ENCODE peak calls at places on chromosomes 7 and 10, in ten cellular contexts. Z, X, E, M, F, W, P, A, L and D are unnamed samples.
A peak's percentile ranks its signal among the peaks of the same experiment; 100 is the strongest.

GRCh38 chr7:151085329-151085690 is 965 bp upstream of the AGAP3 start:
- DNase-seq in Z (peak; percentile 50), X (no peak), E (peak; percentile 37), M (no peak), F (no peak), W (no peak), P (no peak), A (no peak), L (no peak), D (no peak)

GRCh38 chr7:51019231-51019844 is 236.6 kb upstream of the GRB10 start:
- DNase-seq in Z (no peak), X (no peak), E (no peak), M (peak; percentile 34), F (no peak), W (no peak), P (no peak), A (no peak), L (peak; percentile 29), D (no peak)

GRCh38 chr7:115037128-115037802 is 115.4 kb downstream of the MDFIC start:
- DNase-seq in Z (no peak), X (no peak), E (no peak), M (no peak), F (no peak), W (no peak), P (no peak), A (no peak), L (no peak), D (no peak)

GRCh38 chr7:35792472-35793224 is 8.2 kb upstream of the SEPTIN7 start:
- DNase-seq in Z (no peak), X (no peak), E (no peak), M (no peak), F (no peak), W (no peak), P (no peak), A (no peak), L (no peak), D (no peak)

GRCh38 chr10:94239696-94240095 is 123.0 kb downstream of the NOC3L start:
- DNase-seq in Z (peak; percentile 17), X (no peak), E (no peak), M (no peak), F (no peak), W (no peak), P (no peak), A (no peak), L (no peak), D (no peak)

GRCh38 chr10:88008866-88009470 is 145.5 kb downstream of the PTEN start:
- DNase-seq in Z (no peak), X (no peak), E (no peak), M (no peak), F (no peak), W (no peak), P (peak; percentile 7), A (no peak), L (no peak), D (no peak)

GRCh38 chr10:113549856-113550255 is 3.0 kb upstream of the HABP2 start:
- DNase-seq in Z (no peak), X (no peak), E (no peak), M (no peak), F (no peak), W (no peak), P (no peak), A (no peak), L (no peak), D (no peak)

GRCh38 chr7:111113263-111114017 is 22.5 kb downstream of the LRRN3 start:
- DNase-seq in Z (no peak), X (no peak), E (no peak), M (no peak), F (no peak), W (peak; percentile 29), P (peak; percentile 12), A (no peak), L (no peak), D (no peak)

GRCh38 chr10:131726460-131726861 is 174.3 kb upstream of the PPP2R2D start:
- DNase-seq in Z (no peak), X (peak; percentile 43), E (peak; percentile 78), M (no peak), F (no peak), W (peak; percentile 24), P (no peak), A (peak; percentile 35), L (no peak), D (peak; percentile 77)

GRCh38 chr7:157969995-157970394 is 617.6 kb downstream of the PTPRN2 start:
- DNase-seq in Z (no peak), X (no peak), E (no peak), M (no peak), F (no peak), W (no peak), P (no peak), A (no peak), L (no peak), D (no peak)

GRCh38 chr7:45192546-45193177 is 35.1 kb downstream of the RAMP3 start:
- DNase-seq in Z (no peak), X (no peak), E (no peak), M (no peak), F (no peak), W (no peak), P (no peak), A (no peak), L (no peak), D (no peak)

GRCh38 chr10:124621637-124622036 is 122.5 kb downstream of the FAM53B start:
- DNase-seq in Z (no peak), X (no peak), E (no peak), M (no peak), F (no peak), W (no peak), P (no peak), A (no peak), L (no peak), D (no peak)

GRCh38 chr10:124618674-124619073 is 125.5 kb downstream of the FAM53B start:
- DNase-seq in Z (no peak), X (no peak), E (no peak), M (no peak), F (no peak), W (no peak), P (no peak), A (no peak), L (no peak), D (no peak)

GRCh38 chr10:124619802-124620490 is 124.2 kb downstream of the FAM53B start:
- DNase-seq in Z (no peak), X (no peak), E (peak; percentile 69), M (no peak), F (no peak), W (no peak), P (no peak), A (no peak), L (no peak), D (no peak)

GRCh38 chr10:124616836-124617130 is 127.4 kb downstream of the FAM53B start:
- DNase-seq in Z (no peak), X (no peak), E (no peak), M (no peak), F (no peak), W (no peak), P (no peak), A (no peak), L (no peak), D (no peak)

DNA sequence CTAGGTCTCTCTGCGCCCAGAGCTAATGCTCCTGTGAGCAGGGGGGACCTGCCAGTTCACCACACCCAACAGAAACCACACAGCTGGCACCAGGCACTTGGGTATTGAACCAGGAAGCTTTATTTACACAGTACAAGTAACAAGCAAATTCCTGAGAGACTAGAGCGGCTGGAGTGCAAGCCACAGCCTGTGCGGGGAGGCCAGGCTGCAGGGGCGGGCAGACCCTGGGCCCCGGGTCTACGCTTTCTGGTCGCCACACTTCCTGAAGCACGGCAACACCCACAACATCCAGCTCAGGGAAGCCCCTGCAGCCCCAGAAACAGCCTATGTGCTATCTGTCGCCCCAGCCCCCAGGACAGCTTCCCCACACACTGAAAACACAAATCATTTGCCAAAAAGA is 125.0 kb downstream of the FAM53B start:
- DNase-seq in Z (no peak), X (peak; percentile 76), E (no peak), M (no peak), F (no peak), W (no peak), P (no peak), A (peak; percentile 85), L (no peak), D (no peak)
- TF ChIP-seq EP300 in Z (no peak), X (no peak), E (no peak), M (no peak), F (no peak), W (no peak), P (no peak), A (no peak), L (no peak), D (no peak)

GRCh38 chr10:24590697-24591457 is 132.8 kb downstream of the ARHGAP21 start:
- DNase-seq in Z (no peak), X (no peak), E (no peak), M (no peak), F (no peak), W (no peak), P (no peak), A (no peak), L (no peak), D (no peak)
- H3K4me1 ChIP-seq in Z (no peaks in the 10 kb centered on the region), X (no peaks in the 10 kb centered on the region), E (no peaks in the 10 kb centered on the region), M (no peaks in the 10 kb centered on the region), F (no peaks in the 10 kb centered on the region), W (no peaks in the 10 kb centered on the region), P (no peaks in the 10 kb centered on the region), A (no peaks in the 10 kb centered on the region), L (no peaks in the 10 kb centered on the region), D (no peaks in the 10 kb centered on the region)

GRCh38 chr10:133307776-133308430 is 769 bp downstream of the TUBGCP2 start:
- DNase-seq in Z (peak; percentile 31), X (peak; percentile 91), E (peak; percentile 75), M (no peak), F (peak; percentile 91), W (peak; percentile 83), P (peak; percentile 61), A (peak; percentile 91), L (peak; percentile 75), D (no peak)

GRCh38 chr10:133309111-133309719 is 501 bp downstream of the ZNF511 start:
- DNase-seq in Z (peak; percentile 94), X (peak; percentile 98), E (peak; percentile 96), M (peak; percentile 98), F (peak; percentile 98), W (peak; percentile 60), P (peak; percentile 53), A (peak; percentile 96), L (peak; percentile 99), D (peak; percentile 96)

GRCh38 chr10:133309720-133310398 is 1.1 kb downstream of the ZNF511 start:
- DNase-seq in Z (no peak), X (peak; percentile 66), E (peak; percentile 74), M (no peak), F (peak; percentile 70), W (no peak), P (no peak), A (peak; percentile 41), L (no peak), D (no peak)

GRCh38 chr10:133306941-133307379 is 1.7 kb downstream of the TUBGCP2 start:
- DNase-seq in Z (peak; percentile 23), X (no peak), E (no peak), M (no peak), F (no peak), W (no peak), P (no peak), A (no peak), L (no peak), D (no peak)

GRCh38 chr10:133308431-133309110 is at the start of the genes TUBGCP2 and ZNF511:
- DNase-seq in Z (peak; percentile 79), X (peak; percentile 89), E (peak; percentile 94), M (peak; percentile 94), F (peak; percentile 89), W (peak; percentile 55), P (peak; percentile 74), A (peak; percentile 81), L (peak; percentile 95), D (peak; percentile 94)
- H3K27ac ChIP-seq in Z (peak within 1 kb of the TSS; percentile 85), X (peak within 1 kb of the TSS; percentile 98), E (peak within 1 kb of the TSS; percentile 99), M (peak within 1 kb of the TSS; percentile 94), F (peak within 1 kb of the TSS; percentile 97), W (peak within 1 kb of the TSS; percentile 90), P (peak within 1 kb of the TSS; percentile 92), A (peak within 1 kb of the TSS; percentile 96), L (peak within 1 kb of the TSS; percentile 88), D (peak within 1 kb of the TSS; percentile 97)

GRCh38 chr10:62582098-62582705 is 208.0 kb downstream of the ZNF365 start:
- DNase-seq in Z (no peak), X (no peak), E (no peak), M (peak; percentile 42), F (no peak), W (no peak), P (no peak), A (no peak), L (no peak), D (no peak)
- TF ChIP-seq EP300 in Z (no peak), X (no peak), E (no peak), M (no peak), F (no peak), W (no peak), P (no peak), A (no peak), L (no peak), D (no peak)